ENCODE peak calls at places on chromosomes 2 and 18, in ten cellular contexts. One of them, this sample, is unnamed.

GRCh38 chr2:168526641-168527040 is 70.6 kb downstream of the CERS6 start:
- DNase-seq in Panc1: no peak
- DNase-seq in HFFc6: no peak
- DNase-seq in Calu3: no peak
- DNase-seq in neural progenitor cell: no peak
- DNase-seq in colonic mucosa: no peak
- DNase-seq in epithelial cell of esophagus: peak
- DNase-seq in tibial nerve: no peak
- DNase-seq in GM12865: no peak
- DNase-seq in endodermal cell: no peak
- DNase-seq in this sample: no peak

GRCh38 chr2:30216157-30216556 is 15.2 kb upstream of the LBH start:
- DNase-seq in epithelial cell of esophagus: peak
- DNase-seq in GM12865: no peak
- DNase-seq in HFFc6: no peak
- DNase-seq in neural progenitor cell: no peak
- DNase-seq in Panc1: no peak
- DNase-seq in tibial nerve: no peak
- DNase-seq in Calu3: no peak
- DNase-seq in colonic mucosa: no peak
- DNase-seq in endodermal cell: no peak
- DNase-seq in this sample: no peak

GRCh38 chr2:74552914-74553811 is 579 bp downstream of the LOXL3 start:
- DNase-seq in endodermal cell: peak
- DNase-seq in neural progenitor cell: peak
- DNase-seq in Panc1: no peak
- DNase-seq in tibial nerve: no peak
- DNase-seq in epithelial cell of esophagus: no peak
- DNase-seq in Calu3: no peak
- DNase-seq in colonic mucosa: no peak
- DNase-seq in GM12865: peak
- DNase-seq in HFFc6: no peak
- DNase-seq in this sample: no peak

GRCh38 chr2:237217995-237218621 is 132.4 kb downstream of the COPS8 start:
- DNase-seq in GM12865: no peak
- DNase-seq in Calu3: no peak
- DNase-seq in endodermal cell: peak
- DNase-seq in neural progenitor cell: no peak
- DNase-seq in HFFc6: no peak
- DNase-seq in epithelial cell of esophagus: no peak
- DNase-seq in Panc1: no peak
- DNase-seq in colonic mucosa: no peak
- DNase-seq in tibial nerve: no peak
- DNase-seq in this sample: no peak

GRCh38 chr2:11562011-11562410 is 28.2 kb downstream of the GREB1 start:
- DNase-seq in HFFc6: no peak
- DNase-seq in epithelial cell of esophagus: peak
- DNase-seq in tibial nerve: no peak
- DNase-seq in Panc1: no peak
- DNase-seq in neural progenitor cell: no peak
- DNase-seq in GM12865: no peak
- DNase-seq in Calu3: peak
- DNase-seq in colonic mucosa: no peak
- DNase-seq in endodermal cell: no peak
- DNase-seq in this sample: no peak

GRCh38 chr2:54891901-54892300 is 158.3 kb downstream of the RTN4 start:
- DNase-seq in endodermal cell: no peak
- DNase-seq in GM12865: no peak
- DNase-seq in Calu3: no peak
- DNase-seq in tibial nerve: no peak
- DNase-seq in colonic mucosa: no peak
- DNase-seq in Panc1: no peak
- DNase-seq in epithelial cell of esophagus: no peak
- DNase-seq in HFFc6: peak
- DNase-seq in neural progenitor cell: no peak
- DNase-seq in this sample: no peak

GRCh38 chr2:181037922-181038321 is 57.5 kb downstream of the UBE2E3 start:
- DNase-seq in tibial nerve: no peak
- DNase-seq in GM12865: no peak
- DNase-seq in colonic mucosa: no peak
- DNase-seq in HFFc6: peak
- DNase-seq in Panc1: no peak
- DNase-seq in epithelial cell of esophagus: peak
- DNase-seq in endodermal cell: no peak
- DNase-seq in neural progenitor cell: no peak
- DNase-seq in Calu3: no peak
- DNase-seq in this sample: no peak

GRCh38 chr18:77749189-77749588 is 499.5 kb downstream of the GALR1 start:
- DNase-seq in Calu3: no peak
- DNase-seq in epithelial cell of esophagus: no peak
- DNase-seq in Panc1: no peak
- DNase-seq in HFFc6: no peak
- DNase-seq in tibial nerve: no peak
- DNase-seq in colonic mucosa: no peak
- DNase-seq in GM12865: no peak
- DNase-seq in endodermal cell: peak
- DNase-seq in neural progenitor cell: peak
- DNase-seq in this sample: peak

GRCh38 chr2:175011505-175011904 is 6.3 kb upstream of the CHN1 start:
- DNase-seq in epithelial cell of esophagus: no peak
- DNase-seq in HFFc6: no peak
- DNase-seq in tibial nerve: no peak
- DNase-seq in Panc1: no peak
- DNase-seq in GM12865: no peak
- DNase-seq in colonic mucosa: no peak
- DNase-seq in neural progenitor cell: no peak
- DNase-seq in endodermal cell: no peak
- DNase-seq in Calu3: no peak
- DNase-seq in this sample: no peak

GRCh38 chr2:53028259-53028658 is 739.3 kb upstream of the CHAC2 start:
- DNase-seq in Panc1: no peak
- DNase-seq in neural progenitor cell: no peak
- DNase-seq in endodermal cell: no peak
- DNase-seq in GM12865: no peak
- DNase-seq in colonic mucosa: no peak
- DNase-seq in HFFc6: peak
- DNase-seq in epithelial cell of esophagus: no peak
- DNase-seq in Calu3: no peak
- DNase-seq in tibial nerve: no peak
- DNase-seq in this sample: no peak

GRCh38 chr2:168961450-168962229 is 60.5 kb downstream of the G6PC2 start:
- DNase-seq in Calu3: peak
- DNase-seq in Panc1: peak
- DNase-seq in colonic mucosa: peak
- DNase-seq in epithelial cell of esophagus: peak
- DNase-seq in GM12865: peak
- DNase-seq in HFFc6: peak
- DNase-seq in tibial nerve: no peak
- DNase-seq in endodermal cell: peak
- DNase-seq in neural progenitor cell: peak
- DNase-seq in this sample: peak

GRCh38 chr2:160199683-160200389 is at the start of gene ITGB6:
- DNase-seq in Calu3: no peak
- DNase-seq in tibial nerve: no peak
- DNase-seq in epithelial cell of esophagus: peak
- DNase-seq in HFFc6: no peak
- DNase-seq in Panc1: no peak
- DNase-seq in endodermal cell: no peak
- DNase-seq in GM12865: no peak
- DNase-seq in colonic mucosa: no peak
- DNase-seq in neural progenitor cell: no peak
- DNase-seq in this sample: no peak

GRCh38 chr18:22828171-22828570 is 105.0 kb upstream of the RBBP8 start:
- DNase-seq in Panc1: no peak
- DNase-seq in endodermal cell: no peak
- DNase-seq in tibial nerve: no peak
- DNase-seq in colonic mucosa: no peak
- DNase-seq in HFFc6: peak
- DNase-seq in epithelial cell of esophagus: peak
- DNase-seq in GM12865: no peak
- DNase-seq in neural progenitor cell: no peak
- DNase-seq in Calu3: no peak
- DNase-seq in this sample: no peak

GRCh38 chr18:35991696-35992095 is 19.2 kb downstream of the RMP24 start:
- DNase-seq in endodermal cell: no peak
- DNase-seq in Panc1: no peak
- DNase-seq in colonic mucosa: no peak
- DNase-seq in Calu3: no peak
- DNase-seq in epithelial cell of esophagus: no peak
- DNase-seq in tibial nerve: no peak
- DNase-seq in HFFc6: no peak
- DNase-seq in neural progenitor cell: no peak
- DNase-seq in GM12865: no peak
- DNase-seq in this sample: no peak

GRCh38 chr2:191571163-191571769 is 106.7 kb upstream of the NABP1 start:
- DNase-seq in endodermal cell: no peak
- DNase-seq in Calu3: no peak
- DNase-seq in epithelial cell of esophagus: peak
- DNase-seq in tibial nerve: no peak
- DNase-seq in GM12865: peak
- DNase-seq in neural progenitor cell: peak
- DNase-seq in Panc1: peak
- DNase-seq in HFFc6: peak
- DNase-seq in colonic mucosa: no peak
- DNase-seq in this sample: no peak
- TF ChIP-seq CTCF in endodermal cell: peak
- TF ChIP-seq CTCF in Calu3: peak
- TF ChIP-seq CTCF in epithelial cell of esophagus: peak
- TF ChIP-seq CTCF in tibial nerve: peak
- TF ChIP-seq CTCF in GM12865: no peak
- TF ChIP-seq CTCF in neural progenitor cell: peak
- TF ChIP-seq CTCF in Panc1: peak
- TF ChIP-seq CTCF in HFFc6: peak
- TF ChIP-seq CTCF in colonic mucosa: peak
- TF ChIP-seq CTCF in this sample: no peak

GRCh38 chr2:219252084-219252483 is 959 bp upstream of the TUBA4B start:
- DNase-seq in tibial nerve: no peak
- DNase-seq in colonic mucosa: peak
- DNase-seq in endodermal cell: no peak
- DNase-seq in GM12865: peak
- DNase-seq in Calu3: no peak
- DNase-seq in neural progenitor cell: no peak
- DNase-seq in Panc1: no peak
- DNase-seq in HFFc6: no peak
- DNase-seq in epithelial cell of esophagus: peak
- DNase-seq in this sample: no peak
- TF ChIP-seq CTCF in tibial nerve: no peak
- TF ChIP-seq CTCF in colonic mucosa: no peak
- TF ChIP-seq CTCF in endodermal cell: no peak
- TF ChIP-seq CTCF in GM12865: no peak
- TF ChIP-seq CTCF in Calu3: no peak
- TF ChIP-seq CTCF in neural progenitor cell: no peak
- TF ChIP-seq CTCF in Panc1: no peak
- TF ChIP-seq CTCF in HFFc6: no peak
- TF ChIP-seq CTCF in epithelial cell of esophagus: peak
- TF ChIP-seq CTCF in this sample: no peak

GRCh38 chr2:202101049-202101579 is 28.1 kb downstream of the KIAA2012 start:
- DNase-seq in neural progenitor cell: no peak
- DNase-seq in endodermal cell: peak
- DNase-seq in epithelial cell of esophagus: no peak
- DNase-seq in Calu3: no peak
- DNase-seq in GM12865: no peak
- DNase-seq in colonic mucosa: no peak
- DNase-seq in tibial nerve: no peak
- DNase-seq in Panc1: no peak
- DNase-seq in HFFc6: no peak
- DNase-seq in this sample: no peak

GRCh38 chr2:202108345-202108744 is 35.3 kb downstream of the KIAA2012 start:
- DNase-seq in Calu3: no peak
- DNase-seq in HFFc6: no peak
- DNase-seq in colonic mucosa: no peak
- DNase-seq in tibial nerve: no peak
- DNase-seq in endodermal cell: no peak
- DNase-seq in neural progenitor cell: no peak
- DNase-seq in epithelial cell of esophagus: no peak
- DNase-seq in GM12865: no peak
- DNase-seq in Panc1: no peak
- DNase-seq in this sample: no peak

GRCh38 chr2:202102425-202103005 is 29.5 kb downstream of the KIAA2012 start:
- DNase-seq in epithelial cell of esophagus: no peak
- DNase-seq in colonic mucosa: no peak
- DNase-seq in Panc1: no peak
- DNase-seq in tibial nerve: no peak
- DNase-seq in neural progenitor cell: peak
- DNase-seq in HFFc6: no peak
- DNase-seq in GM12865: no peak
- DNase-seq in endodermal cell: peak
- DNase-seq in Calu3: no peak
- DNase-seq in this sample: no peak

GRCh38 chr2:202105025-202105424 is 32.0 kb downstream of the KIAA2012 start:
- DNase-seq in HFFc6: no peak
- DNase-seq in tibial nerve: no peak
- DNase-seq in Panc1: no peak
- DNase-seq in neural progenitor cell: no peak
- DNase-seq in GM12865: no peak
- DNase-seq in Calu3: no peak
- DNase-seq in colonic mucosa: no peak
- DNase-seq in endodermal cell: no peak
- DNase-seq in epithelial cell of esophagus: no peak
- DNase-seq in this sample: no peak

DNA sequence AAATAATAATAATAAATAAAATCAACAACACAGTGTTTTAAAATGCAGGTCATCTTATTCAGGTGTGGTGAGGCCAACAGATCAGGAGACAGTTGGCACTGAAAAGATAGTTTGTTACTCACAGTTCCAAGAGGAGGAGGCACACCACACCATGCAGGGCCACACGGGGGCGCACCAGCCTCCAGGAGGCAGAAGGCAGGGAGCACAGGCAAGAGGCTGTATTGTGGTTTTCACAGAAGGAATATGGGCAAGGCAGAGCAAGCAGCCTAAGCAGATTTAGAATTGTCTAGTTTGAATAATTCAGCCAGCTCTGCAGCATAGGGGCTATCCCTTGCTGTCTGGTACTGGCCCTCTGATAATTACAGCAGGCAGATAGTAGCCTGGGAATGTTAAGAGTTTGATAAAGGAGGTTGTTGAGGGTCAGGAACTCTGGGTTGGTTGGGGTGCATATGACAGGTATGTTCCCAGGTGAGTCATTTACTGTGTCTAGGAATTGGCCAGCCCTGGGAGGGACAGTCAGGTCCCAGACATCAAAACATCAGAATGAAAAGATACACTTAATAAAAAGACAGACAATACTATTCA is 31.3 kb downstream of the KIAA2012 start:
- DNase-seq in Calu3: peak
- DNase-seq in GM12865: peak
- DNase-seq in endodermal cell: peak
- DNase-seq in epithelial cell of esophagus: peak
- DNase-seq in tibial nerve: no peak
- DNase-seq in HFFc6: peak
- DNase-seq in neural progenitor cell: peak
- DNase-seq in colonic mucosa: peak
- DNase-seq in Panc1: peak
- DNase-seq in this sample: peak
- TF ChIP-seq CTCF in Calu3: peak
- TF ChIP-seq CTCF in GM12865: peak
- TF ChIP-seq CTCF in endodermal cell: peak
- TF ChIP-seq CTCF in epithelial cell of esophagus: peak
- TF ChIP-seq CTCF in tibial nerve: peak
- TF ChIP-seq CTCF in HFFc6: peak
- TF ChIP-seq CTCF in neural progenitor cell: peak
- TF ChIP-seq CTCF in colonic mucosa: peak
- TF ChIP-seq CTCF in Panc1: peak
- TF ChIP-seq CTCF in this sample: no peak

GRCh38 chr2:4518596-4518995 is 815.2 kb downstream of the DCDC2C start:
- DNase-seq in Calu3: no peak
- DNase-seq in epithelial cell of esophagus: no peak
- DNase-seq in tibial nerve: no peak
- DNase-seq in endodermal cell: no peak
- DNase-seq in Panc1: no peak
- DNase-seq in neural progenitor cell: no peak
- DNase-seq in colonic mucosa: no peak
- DNase-seq in HFFc6: no peak
- DNase-seq in GM12865: no peak
- DNase-seq in this sample: no peak
- TF ChIP-seq CTCF in Calu3: no peak
- TF ChIP-seq CTCF in epithelial cell of esophagus: no peak
- TF ChIP-seq CTCF in tibial nerve: no peak
- TF ChIP-seq CTCF in endodermal cell: no peak
- TF ChIP-seq CTCF in Panc1: no peak
- TF ChIP-seq CTCF in neural progenitor cell: no peak
- TF ChIP-seq CTCF in colonic mucosa: no peak
- TF ChIP-seq CTCF in HFFc6: no peak
- TF ChIP-seq CTCF in GM12865: no peak
- TF ChIP-seq CTCF in this sample: no peak

This sample was measured in endothelial cell.